ENCODE peak calls at places on chromosomes 12 and 14, in five cellular contexts. O is EH; B is NCI-H345; E is activated naive CD4-positive, alpha-beta T cell treated with Interleukin-2 at 50 U/mL for 16 hours; P is astrocyte. Z is an unnamed sample.

GRCh38 chr14:74988131-74988530 is 14.6 kb upstream of the EIF2B2 start:
- DNase-seq in P (peak), O (peak), E (no peak), B (no peak), Z (no peak)

GRCh38 chr12:122166422-122167327 is 7.3 kb downstream of the IL31 start:
- DNase-seq in O (no peak), P (no peak), E (peak), B (no peak), Z (no peak)

GRCh38 chr14:54653764-54654469 is 87.0 kb downstream of the SAMD4A start:
- DNase-seq in E (no peak), O (peak), P (peak), B (no peak), Z (no peak)

GRCh38 chr12:76226397-76226796 is 121.8 kb downstream of the BBS10 start:
- DNase-seq in O (peak), E (no peak), B (no peak), P (peak), Z (no peak)

GRCh38 chr14:71212683-71213107 is 305.4 kb downstream of the PCNX1 start:
- DNase-seq in B (no peak), E (no peak), O (peak), P (no peak), Z (no peak)

GRCh38 chr14:36271939-36272907 is 48.2 kb downstream of the MBIP start:
- DNase-seq in P (peak), E (peak), O (peak), B (no peak), Z (no peak)

GRCh38 chr12:122995503-122996187 is 15.2 kb downstream of the ARL6IP4 start:
- DNase-seq in B (no peak), P (no peak), O (no peak), E (no peak), Z (no peak)

GRCh38 chr14:104875412-104875751 is 10.3 kb downstream of the CEP170B start:
- DNase-seq in B (no peak), P (no peak), E (no peak), O (no peak), Z (no peak)

GRCh38 chr14:81176224-81176623 is 44.5 kb downstream of the GTF2A1 start:
- DNase-seq in O (no peak), P (no peak), B (no peak), E (no peak), Z (no peak)